ENCODE peak calls at places on chromosomes 6 and 20, in seven cellular contexts. One of them, this sample, is unnamed.

GRCh38 chr20:24971702-24972101 is 20.8 kb downstream of the APMAP start:
- DNase-seq in EL: no peak
- DNase-seq in RWPE1: no peak
- DNase-seq in neural progenitor cell: no peak
- DNase-seq in foreskin fibroblast: no peak
- DNase-seq in NCI-H82: no peak
- DNase-seq in Caco-2: no peak
- DNase-seq in this sample: no peak

GRCh38 chr6:123965894-123966293 is 162.2 kb downstream of the NKAIN2 start:
- DNase-seq in EL: no peak
- DNase-seq in RWPE1: peak
- DNase-seq in neural progenitor cell: peak
- DNase-seq in foreskin fibroblast: no peak
- DNase-seq in NCI-H82: peak
- DNase-seq in Caco-2: peak
- DNase-seq in this sample: peak

GRCh38 chr20:14406495-14406894 is 69.1 kb upstream of the FLRT3 start:
- DNase-seq in EL: peak
- DNase-seq in RWPE1: peak
- DNase-seq in neural progenitor cell: no peak
- DNase-seq in foreskin fibroblast: peak
- DNase-seq in NCI-H82: no peak
- DNase-seq in Caco-2: peak
- DNase-seq in this sample: peak

GRCh38 chr20:21522479-21523397 is 8.9 kb upstream of the NKX2-2 start:
- DNase-seq in EL: no peak
- DNase-seq in RWPE1: no peak
- DNase-seq in neural progenitor cell: peak
- DNase-seq in foreskin fibroblast: no peak
- DNase-seq in NCI-H82: no peak
- DNase-seq in Caco-2: peak
- DNase-seq in this sample: no peak

GRCh38 chr20:24418731-24419130 is 50.7 kb upstream of the SYNDIG1 start:
- DNase-seq in EL: no peak
- DNase-seq in RWPE1: no peak
- DNase-seq in neural progenitor cell: no peak
- DNase-seq in foreskin fibroblast: no peak
- DNase-seq in NCI-H82: no peak
- DNase-seq in Caco-2: no peak
- DNase-seq in this sample: no peak

GRCh38 chr6:137903933-137904821 is 37.1 kb downstream of the TNFAIP3 start:
- DNase-seq in EL: peak
- DNase-seq in RWPE1: peak
- DNase-seq in neural progenitor cell: no peak
- DNase-seq in foreskin fibroblast: peak
- DNase-seq in NCI-H82: no peak
- DNase-seq in Caco-2: peak
- DNase-seq in this sample: no peak

GRCh38 chr6:136103763-136104311 is 146.3 kb downstream of the MTFR2 start:
- DNase-seq in EL: no peak
- DNase-seq in RWPE1: no peak
- DNase-seq in neural progenitor cell: peak
- DNase-seq in foreskin fibroblast: peak
- DNase-seq in NCI-H82: no peak
- DNase-seq in Caco-2: no peak
- DNase-seq in this sample: no peak

GRCh38 chr20:50663095-50663821 is 28.1 kb downstream of the RIPOR3 start:
- DNase-seq in EL: no peak
- DNase-seq in RWPE1: peak
- DNase-seq in neural progenitor cell: no peak
- DNase-seq in foreskin fibroblast: peak
- DNase-seq in NCI-H82: peak
- DNase-seq in Caco-2: peak
- DNase-seq in this sample: peak

GRCh38 chr20:63091901-63092659 is 85.3 kb upstream of the BHLHE23 start:
- DNase-seq in EL: no peak
- DNase-seq in RWPE1: no peak
- DNase-seq in neural progenitor cell: no peak
- DNase-seq in foreskin fibroblast: no peak
- DNase-seq in NCI-H82: no peak
- DNase-seq in Caco-2: no peak
- DNase-seq in this sample: no peak

GRCh38 chr6:119739776-119740175 is 390.2 kb upstream of the MAN1A1 start:
- DNase-seq in EL: no peak
- DNase-seq in RWPE1: no peak
- DNase-seq in neural progenitor cell: no peak
- DNase-seq in foreskin fibroblast: no peak
- DNase-seq in NCI-H82: peak
- DNase-seq in Caco-2: no peak
- DNase-seq in this sample: no peak

GRCh38 chr6:5338177-5338960 is 77.1 kb downstream of the FARS2 start:
- DNase-seq in EL: no peak
- DNase-seq in RWPE1: no peak
- DNase-seq in neural progenitor cell: no peak
- DNase-seq in foreskin fibroblast: no peak
- DNase-seq in NCI-H82: no peak
- DNase-seq in Caco-2: no peak
- DNase-seq in this sample: no peak

This sample was measured in MCF 10A.